ENCODE peak calls at places on chromosome 4, in six cellular contexts. L, N, E, O, G and C are unnamed samples.

GRCh38 chr4:153241970-153242847 is 38.0 kb downstream of the TRIM2 start:
- DNase-seq in O (no peak), E (no peak), N (no peak), L (no peak), G (no peak), C (no peak)

GRCh38 chr4:1211951-1212545 is 36.9 kb downstream of the CTBP1 start:
- DNase-seq in G (peak; percentile 71), O (no peak), N (no peak), L (peak; percentile 68), E (no peak), C (peak; percentile 51)

GRCh38 chr4:93416337-93417102 is 412.0 kb upstream of the ATOH1 start:
- DNase-seq in O (no peak), L (no peak), G (no peak), E (no peak), N (no peak), C (no peak)

GRCh38 chr4:1208266-1208961 is 36.0 kb upstream of the SPON2 start:
- DNase-seq in L (peak; percentile 66), N (peak; percentile 22), G (peak; percentile 74), E (no peak), O (no peak), C (peak; percentile 51)

GRCh38 chr4:27807207-27807606 is 946.6 kb downstream of the STIM2 start:
- DNase-seq in N (no peak), O (no peak), E (no peak), L (no peak), G (no peak), C (no peak)

GRCh38 chr4:101205878-101206277 is 141.4 kb downstream of the PPP3CA start:
- DNase-seq in N (no peak), L (no peak), E (no peak), G (no peak), O (peak; percentile 53), C (no peak)

GRCh38 chr4:141654098-141654497 is 17.7 kb downstream of the IL15 start:
- DNase-seq in L (no peak), N (peak; percentile 35), G (no peak), E (no peak), O (no peak), C (peak; percentile 43)

GRCh38 chr4:148986951-148987350 is 544.7 kb upstream of the NR3C2 start:
- DNase-seq in N (no peak), L (no peak), E (no peak), O (no peak), G (no peak), C (no peak)

GRCh38 chr4:118348886-118349285 is 3.9 kb downstream of the PRSS12 start:
- DNase-seq in L (no peak), O (no peak), G (no peak), N (no peak), E (no peak), C (peak; percentile 61)

GRCh38 chr4:113790478-113790877 is 28.9 kb upstream of the CAMK2D start:
- DNase-seq in G (no peak), E (no peak), L (no peak), N (no peak), O (no peak), C (no peak)

GRCh38 chr4:187767158-187767557 is 228.4 kb upstream of the ZFP42 start:
- DNase-seq in E (no peak), O (no peak), L (no peak), G (no peak), N (no peak), C (no peak)

GRCh38 chr4:113336556-113336955 is 287.1 kb downstream of the ANK2 start:
- DNase-seq in G (no peak), O (no peak), N (no peak), L (no peak), E (no peak), C (no peak)

GRCh38 chr4:98539299-98539698 is 119.1 kb downstream of the TSPAN5 start:
- DNase-seq in G (no peak), L (no peak), E (no peak), N (no peak), O (no peak), C (no peak)

GRCh38 chr4:176320976-176321361 is 1.2 kb downstream of the SPCS3 start:
- DNase-seq in N (no peak), L (no peak), G (no peak), O (no peak), E (no peak), C (no peak)

GRCh38 chr4:147740176-147740575 is 8.3 kb downstream of the ARHGAP10 start:
- DNase-seq in E (no peak), O (no peak), G (no peak), N (no peak), L (no peak), C (no peak)

GRCh38 chr4:156790866-156791265 is 180.7 kb downstream of the PDGFC start:
- DNase-seq in G (no peak), L (no peak), O (no peak), N (no peak), E (no peak), C (no peak)

GRCh38 chr4:10750714-10751113 is 66.1 kb upstream of the CLNK start:
- DNase-seq in G (no peak), E (no peak), N (no peak), L (no peak), O (no peak), C (no peak)

GRCh38 chr4:182922551-182923284 is 5.5 kb upstream of the DCTD start:
- DNase-seq in L (no peak), O (no peak), G (no peak), N (no peak), E (no peak), C (no peak)

GRCh38 chr4:101019941-101020401 is 327.4 kb downstream of the PPP3CA start:
- DNase-seq in G (no peak), O (no peak), N (no peak), L (no peak), E (no peak), C (no peak)

GRCh38 chr4:168558587-168558986 is 61.7 kb downstream of the PALLD start:
- DNase-seq in E (no peak), G (no peak), O (no peak), N (no peak), L (no peak), C (no peak)

GRCh38 chr4:101210331-101210730 is 137.0 kb downstream of the PPP3CA start:
- DNase-seq in L (no peak), O (no peak), N (no peak), E (no peak), G (no peak), C (no peak)

GRCh38 chr4:499563-499962 is 553 bp downstream of the PIGG start:
- DNase-seq in E (peak; percentile 25), L (no peak), N (no peak), O (no peak), G (no peak), C (no peak)

GRCh38 chr4:116015062-116015461 is 901.6 kb upstream of the NDST4 start:
- DNase-seq in O (no peak), N (no peak), G (no peak), L (no peak), E (no peak), C (no peak)

DNA sequence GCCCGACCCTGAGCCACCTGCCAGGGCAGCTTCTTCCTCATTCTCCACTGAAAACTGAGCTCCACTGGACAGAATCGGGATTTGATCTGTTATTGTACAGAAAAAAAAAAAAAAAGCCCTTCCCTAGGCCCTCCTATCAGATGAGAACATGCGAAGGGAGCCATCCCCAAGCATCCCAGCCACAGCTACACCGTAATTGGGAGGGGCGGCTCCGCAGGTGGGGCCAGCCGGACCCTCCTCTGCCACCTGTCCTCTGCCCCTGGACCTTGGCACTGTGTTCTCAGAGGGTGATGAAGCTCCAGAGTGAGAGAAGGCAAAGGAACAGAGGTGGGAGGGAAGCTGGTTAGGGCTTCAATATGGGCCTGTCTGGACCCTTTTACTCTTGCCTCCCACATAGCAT is 240.0 kb upstream of the PSAPL1 start:
- DNase-seq in L (no peak), E (no peak), O (no peak), G (no peak), N (no peak), C (no peak)
- H3K4me1 ChIP-seq in L (no peaks in the 10 kb centered on the region), E (no peaks in the 10 kb centered on the region), O (no peaks in the 10 kb centered on the region), G (peaks cover 16% of the 10 kb centered on the region), N (no peaks in the 10 kb centered on the region), C (no peaks in the 10 kb centered on the region)

GRCh38 chr4:7366958-7367353 is 67.8 kb downstream of the PSAPL1 start:
- DNase-seq in N (no peak), G (no peak), L (no peak), O (no peak), E (no peak), C (no peak)

GRCh38 chr4:7369511-7369910 is 65.2 kb downstream of the PSAPL1 start:
- DNase-seq in E (no peak), G (no peak), N (no peak), O (no peak), L (no peak), C (no peak)

GRCh38 chr4:7367894-7368293 is 66.8 kb downstream of the PSAPL1 start:
- DNase-seq in O (no peak), G (no peak), N (no peak), E (no peak), L (peak; percentile 41), C (no peak)

GRCh38 chr4:7367361-7367760 is 67.4 kb downstream of the PSAPL1 start:
- DNase-seq in L (no peak), G (peak; percentile 73), E (no peak), O (no peak), N (no peak), C (no peak)

DNA sequence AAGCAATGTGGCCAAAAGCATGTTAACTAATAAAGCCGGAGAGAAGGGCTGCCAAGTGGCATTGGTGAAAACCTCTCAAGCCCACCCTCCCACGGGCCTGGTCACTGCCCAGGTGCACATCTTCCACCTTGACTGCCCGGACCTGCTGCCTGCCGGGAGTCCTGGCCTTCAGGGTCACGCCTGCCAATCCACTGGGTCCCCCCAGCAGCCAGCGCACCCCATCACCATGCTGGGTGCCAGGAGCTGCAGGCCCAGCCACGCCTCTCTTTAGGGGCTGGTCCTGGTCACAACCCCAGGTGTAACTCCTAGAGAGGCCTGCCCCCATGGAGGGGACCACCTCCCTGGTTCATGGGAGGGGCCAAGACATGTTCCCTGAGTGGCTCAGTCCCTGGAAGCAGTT is 66.4 kb downstream of the PSAPL1 start:
- DNase-seq in E (no peak), O (no peak), L (peak; percentile 55), N (no peak), G (peak; percentile 65), C (no peak)
- H3K4me1 ChIP-seq in E (no peaks in the 10 kb centered on the region), O (no peaks in the 10 kb centered on the region), L (peaks cover 19% of the 10 kb centered on the region), N (no peaks in the 10 kb centered on the region), G (no peaks in the 10 kb centered on the region), C (peaks cover 11% of the 10 kb centered on the region)

DNA sequence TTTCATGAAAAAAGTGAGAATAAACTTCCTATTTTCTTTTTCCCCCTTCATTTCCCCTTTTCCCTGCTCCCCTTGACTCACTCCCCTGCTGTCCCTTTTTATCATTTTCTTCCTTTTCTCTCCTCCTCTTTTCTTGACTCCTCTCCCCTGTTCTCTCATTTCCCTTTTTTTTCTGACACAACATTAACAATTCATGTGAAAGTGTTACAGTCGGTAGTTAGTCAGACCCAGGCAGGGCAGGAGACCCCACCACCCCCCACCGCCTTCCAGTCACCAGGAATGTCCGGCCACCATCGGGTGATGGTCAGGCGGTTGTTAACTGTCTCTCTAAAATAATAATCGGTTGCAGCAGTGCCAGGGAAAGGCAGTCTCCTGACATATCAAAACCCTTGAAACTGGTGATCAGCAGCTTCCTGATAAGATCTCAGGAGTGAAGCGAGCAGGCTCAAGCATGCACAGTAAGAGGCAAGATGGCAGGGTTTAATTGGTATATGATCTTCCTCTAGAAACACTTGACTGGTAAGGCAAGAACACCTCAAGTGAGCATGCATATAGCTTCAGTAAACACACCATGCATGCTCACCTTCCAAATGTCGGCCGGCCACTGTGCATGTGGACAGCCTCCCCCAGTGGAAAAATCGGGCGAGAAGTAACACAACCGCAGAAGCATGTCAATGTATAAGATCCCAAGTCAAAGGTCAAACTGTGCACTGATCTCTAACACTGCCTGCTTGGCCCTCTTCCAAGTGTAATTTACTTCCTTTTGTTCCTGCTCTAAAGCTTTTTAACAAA is 191.4 kb downstream of the NDST4 start:
- DNase-seq in E (no peak), N (no peak), O (no peak), L (no peak), G (peak; percentile 39), C (peak; percentile 31)
- H3K4me1 ChIP-seq in E (no peaks in the 10 kb centered on the region), N (no peaks in the 10 kb centered on the region), O (no peaks in the 10 kb centered on the region), L (no peaks in the 10 kb centered on the region), G (no peaks in the 10 kb centered on the region), C (no peaks in the 10 kb centered on the region)

GRCh38 chr4:82782626-82783025 is 16.0 kb downstream of the SCD5 start:
- DNase-seq in N (peak; percentile 40), L (no peak), O (peak; percentile 17), G (no peak), E (no peak), C (no peak)
- H3K4me1 ChIP-seq in N (peaks cover 23% of the 10 kb centered on the region), L (no peaks in the 10 kb centered on the region), O (no peaks in the 10 kb centered on the region), G (peaks cover 8% of the 10 kb centered on the region), E (peaks cover 3% of the 10 kb centered on the region), C (peaks cover 18% of the 10 kb centered on the region)